ENCODE peak calls at places on chromosome 18, in seven cellular contexts. J, X, Z, I, T, M and G are unnamed samples.
A peak's percentile ranks its signal among the peaks of the same experiment; 100 is the strongest.

GRCh38 chr18:41761329-41762028 is 193.6 kb upstream of the PIK3C3 start:
- DNase-seq in J (no peak), X (no peak), Z (no peak), I (no peak), T (peak; percentile 90), M (peak; percentile 8), G (peak; percentile 68)

GRCh38 chr18:80183273-80184050 is 63.9 kb downstream of the PARD6G start:
- DNase-seq in J (no peak), X (no peak), Z (no peak), I (no peak), T (no peak), M (no peak), G (no peak)

GRCh38 chr18:31490387-31490786 is 7.6 kb upstream of the DSG2 start:
- DNase-seq in J (no peak), X (no peak), Z (no peak), I (no peak), T (peak; percentile 59), M (no peak), G (no peak)

GRCh38 chr18:46677609-46678470 is 20.8 kb upstream of the LOXHD1 start:
- DNase-seq in J (no peak), X (no peak), Z (no peak), I (no peak), T (peak; percentile 20), M (no peak), G (no peak)

GRCh38 chr18:32200766-32201165 is 10.9 kb downstream of the MEP1B start:
- DNase-seq in J (no peak), X (no peak), Z (no peak), I (no peak), T (no peak), M (no peak), G (no peak)

GRCh38 chr18:13198701-13199100 is 19.9 kb upstream of the LDLRAD4 start:
- DNase-seq in J (no peak), X (no peak), Z (no peak), I (no peak), T (no peak), M (no peak), G (no peak)

GRCh38 chr18:24992491-24992890 is 359.5 kb downstream of the ZNF521 start:
- DNase-seq in J (no peak), X (no peak), Z (no peak), I (no peak), T (peak; percentile 36), M (no peak), G (no peak)

GRCh38 chr18:13137041-13137938 is 81.3 kb upstream of the LDLRAD4 start:
- DNase-seq in J (no peak), X (no peak), Z (no peak), I (no peak), T (peak; percentile 38), M (no peak), G (no peak)

GRCh38 chr18:46324556-46324955 is 220.4 kb downstream of the HAUS1 start:
- DNase-seq in J (peak; percentile 39), X (no peak), Z (no peak), I (no peak), T (peak; percentile 74), M (peak; percentile 43), G (peak; percentile 58)

GRCh38 chr18:43935051-43935412 is 657.7 kb upstream of the SYT4 start:
- DNase-seq in J (no peak), X (no peak), Z (no peak), I (no peak), T (peak; percentile 63), M (no peak), G (no peak)
- H3K27ac ChIP-seq in J (no peak overlapping the region), X (no peak overlapping the region), Z (no peak overlapping the region), I (no peak overlapping the region), T (no peak overlapping the region), M (no peak overlapping the region), G (no peak overlapping the region)

DNA sequence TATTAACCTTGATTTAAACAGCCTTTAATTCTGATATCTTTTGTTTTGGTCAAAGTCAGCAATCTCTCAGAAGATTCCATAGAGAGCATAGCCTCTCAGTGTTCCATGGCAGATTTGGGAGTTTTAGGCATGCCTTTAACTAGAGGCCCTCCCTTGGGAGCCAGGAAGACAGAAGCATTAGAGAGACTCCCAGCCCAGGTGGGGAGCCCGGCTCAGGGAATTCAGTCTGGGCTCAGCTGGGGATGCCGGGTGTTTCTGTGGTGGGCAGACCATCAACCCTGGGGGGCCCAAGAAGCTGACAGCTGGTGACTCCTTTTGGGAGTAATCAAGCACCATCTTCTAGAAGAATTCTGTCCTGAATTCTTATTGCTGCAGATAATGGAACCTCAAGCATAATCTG is 99.7 kb upstream of the CELF4 start:
- DNase-seq in J (no peak), X (peak; percentile 9), Z (no peak), I (no peak), T (no peak), M (no peak), G (no peak)
- TF ChIP-seq CTCF in J (no peak), X (no peak), Z (no peak), I (no peak), T (no peak), M (no peak), G (no peak)

GRCh38 chr18:73688161-73688560 is 459.5 kb downstream of the FBXO15 start:
- DNase-seq in J (no peak), X (no peak), Z (no peak), I (no peak), T (peak; percentile 58), M (no peak), G (no peak)

GRCh38 chr18:73690222-73690621 is 457.4 kb downstream of the FBXO15 start:
- DNase-seq in J (no peak), X (no peak), Z (no peak), I (no peak), T (no peak), M (no peak), G (no peak)

GRCh38 chr18:73691624-73692023 is 456.0 kb downstream of the FBXO15 start:
- DNase-seq in J (no peak), X (no peak), Z (no peak), I (no peak), T (no peak), M (no peak), G (no peak)

GRCh38 chr18:73691118-73691517 is 456.5 kb downstream of the FBXO15 start:
- DNase-seq in J (no peak), X (no peak), Z (no peak), I (no peak), T (peak; percentile 83), M (no peak), G (no peak)

DNA sequence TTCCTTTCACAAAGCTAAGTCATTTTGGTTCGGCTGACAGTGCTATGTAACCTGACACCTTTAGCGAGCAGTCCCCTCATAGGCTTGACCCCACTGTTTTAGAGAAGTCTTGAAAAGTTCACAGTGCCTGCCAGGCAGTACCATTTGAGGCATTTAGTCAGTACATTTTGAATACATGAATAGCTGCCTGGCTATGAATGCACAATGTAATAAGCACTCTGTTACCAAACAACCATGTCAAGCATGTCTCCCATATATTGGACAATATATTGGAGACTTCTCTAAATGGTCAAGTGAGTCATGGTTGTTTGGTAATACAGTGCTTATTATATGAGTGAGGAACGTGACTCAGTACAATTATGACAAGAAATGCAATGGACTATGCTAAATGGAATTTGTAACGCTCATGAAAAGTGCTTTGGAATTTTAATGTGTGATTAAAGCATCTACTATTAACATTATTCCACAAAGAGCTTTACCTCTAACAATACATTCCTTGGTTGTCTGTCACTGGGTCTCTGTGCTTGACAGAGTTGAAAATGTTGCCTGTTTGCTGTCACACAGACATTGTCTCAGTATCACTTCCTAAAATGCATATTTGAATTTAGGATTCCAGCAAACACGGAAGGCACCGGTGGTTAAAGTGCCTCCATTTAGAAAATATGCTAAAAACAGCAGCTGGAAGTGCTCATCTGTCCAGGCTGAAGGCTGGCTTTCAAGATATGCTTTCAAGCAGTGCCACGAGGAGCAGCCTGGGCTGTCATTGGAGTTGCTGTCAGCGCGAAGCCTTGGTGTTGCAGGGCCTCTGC is 458.6 kb downstream of the FBXO15 start:
- DNase-seq in J (peak; percentile 1), X (no peak), Z (no peak), I (no peak), T (peak; percentile 95), M (no peak), G (peak; percentile 41)
- H3K27ac ChIP-seq in J (no peak overlapping the region), X (no peak overlapping the region), Z (no peak overlapping the region), I (no peak overlapping the region), T (peak overlapping the region; percentile 92), M (no peak overlapping the region), G (peak overlapping the region; percentile 40)

GRCh38 chr18:26813043-26813442 is 52.5 kb downstream of the AQP4 start:
- DNase-seq in J (peak; percentile 20), X (peak; percentile 50), Z (no peak), I (no peak), T (peak; percentile 3), M (peak; percentile 15), G (peak; percentile 13)
- TF ChIP-seq CTCF in J (peak; percentile 64), X (peak; percentile 30), Z (peak; percentile 56), I (no peak), T (no peak), M (peak; percentile 57), G (no peak)

GRCh38 chr18:67596003-67596402 is 79.5 kb upstream of the DSEL start:
- DNase-seq in J (no peak), X (no peak), Z (no peak), I (no peak), T (no peak), M (no peak), G (no peak)
- H3K27ac ChIP-seq in J (no peak overlapping the region), X (no peak overlapping the region), Z (no peak overlapping the region), I (no peak overlapping the region), T (no peak overlapping the region), M (no peak overlapping the region), G (no peak overlapping the region)

GRCh38 chr18:23963443-23964185 is 50.9 kb upstream of the TTC39C start:
- DNase-seq in J (peak; percentile 18), X (no peak), Z (no peak), I (no peak), T (no peak), M (no peak), G (no peak)
- TF ChIP-seq CTCF in J (no peak), X (no peak), Z (no peak), I (no peak), T (no peak), M (peak; percentile 19), G (no peak)

GRCh38 chr18:55268146-55268545 is 308.9 kb upstream of the CCDC68 start:
- DNase-seq in J (peak; percentile 37), X (no peak), Z (no peak), I (no peak), T (peak; percentile 67), M (no peak), G (no peak)
- H3K27ac ChIP-seq in J (peak overlapping the region; percentile 81), X (no peak overlapping the region), Z (peak overlapping the region; percentile 23), I (no peak overlapping the region), T (no peak overlapping the region), M (no peak overlapping the region), G (no peak overlapping the region)